ENCODE peak calls at places on chromosomes 3 and 15, in four cellular contexts. N is brain microvascular endothelial cell; T is body of pancreas; G is CD4-positive, alpha-beta T cell. Y is an unnamed sample.
A peak's percentile ranks its signal among the peaks of the same experiment; 100 is the strongest.

GRCh38 chr3:15268033-15268631 is 62.1 kb downstream of the CAPN7 start:
- DNase-seq in N (peak; percentile 82), T (peak; percentile 86), G (peak; percentile 81), Y (peak; percentile 90)

GRCh38 chr3:87298111-87298718 is 21.8 kb upstream of the POU1F1 start:
- DNase-seq in N (no peak), T (no peak), G (no peak), Y (no peak)

GRCh38 chr3:97892852-97893251 is 71.0 kb downstream of the CRYBG3 start:
- DNase-seq in N (no peak), T (no peak), G (no peak), Y (no peak)

GRCh38 chr3:129592362-129593150 is 13.9 kb downstream of the PLXND1 start:
- DNase-seq in N (no peak), T (no peak), G (no peak), Y (peak; percentile 82)

GRCh38 chr3:126351086-126351770 is 6.0 kb downstream of the KLF15 start:
- DNase-seq in N (no peak), T (peak; percentile 15), G (no peak), Y (peak; percentile 63)

GRCh38 chr15:37084602-37085001 is 15.7 kb downstream of the MEIS2 start:
- DNase-seq in N (no peak), T (no peak), G (no peak), Y (no peak)

GRCh38 chr3:42491876-42492507 is 10.5 kb upstream of the VIPR1 start:
- DNase-seq in N (no peak), T (no peak), G (no peak), Y (no peak)

GRCh38 chr3:60660026-60660425 is 591.2 kb downstream of the FHIT start:
- DNase-seq in N (no peak), T (no peak), G (no peak), Y (no peak)

GRCh38 chr15:79539426-79539825 is 107.3 kb downstream of the MINAR1 start:
- DNase-seq in N (no peak), T (no peak), G (no peak), Y (no peak)

GRCh38 chr15:75834011-75834410 is 9.2 kb upstream of the UBE2Q2 start:
- DNase-seq in N (no peak), T (no peak), G (no peak), Y (no peak)

GRCh38 chr3:186670148-186670547 is 4.3 kb downstream of the HRG start:
- DNase-seq in N (no peak), T (no peak), G (no peak), Y (no peak)

GRCh38 chr3:194277547-194278091 is 73.5 kb downstream of the CPN2 start:
- DNase-seq in N (no peak), T (no peak), G (no peak), Y (peak; percentile 58)

GRCh38 chr3:66413151-66413751 is 87.6 kb downstream of the LRIG1 start:
- DNase-seq in N (peak; percentile 82), T (no peak), G (no peak), Y (no peak)

GRCh38 chr3:99355465-99355864 is 282.9 kb upstream of the COL8A1 start:
- DNase-seq in N (no peak), T (no peak), G (no peak), Y (no peak)

GRCh38 chr15:70524470-70524869 is 238.9 kb downstream of the UACA start:
- DNase-seq in N (no peak), T (no peak), G (no peak), Y (no peak)

GRCh38 chr3:72336821-72337479 is 511.3 kb downstream of the SHQ1 start:
- DNase-seq in N (peak; percentile 56), T (peak; percentile 45), G (no peak), Y (peak; percentile 87)
- H3K27ac ChIP-seq in N (no peak overlapping the region), T (no peak overlapping the region), G (no peak overlapping the region), Y (no peak overlapping the region)

GRCh38 chr3:141241248-141242034 is 9.8 kb downstream of the PXYLP1 start:
- DNase-seq in N (no peak), T (no peak), G (no peak), Y (peak; percentile 82)
- H3K27ac ChIP-seq in N (no peak overlapping the region), T (no peak overlapping the region), G (no peak overlapping the region), Y (peak overlapping the region; percentile 89)

GRCh38 chr15:101126618-101127502 is 125.0 kb downstream of the CHSY1 start:
- DNase-seq in N (peak; percentile 70), T (no peak), G (no peak), Y (no peak)

GRCh38 chr15:101127503-101128076 is 124.3 kb downstream of the CHSY1 start:
- DNase-seq in N (peak; percentile 95), T (peak; percentile 25), G (peak; percentile 30), Y (peak; percentile 91)

GRCh38 chr15:101123222-101123910 is 128.5 kb downstream of the CHSY1 start:
- DNase-seq in N (peak; percentile 39), T (no peak), G (no peak), Y (no peak)

GRCh38 chr15:101122806-101123205 is 129.0 kb downstream of the CHSY1 start:
- DNase-seq in N (no peak), T (no peak), G (no peak), Y (no peak)

GRCh38 chr15:101124731-101125558 is 126.9 kb downstream of the CHSY1 start:
- DNase-seq in N (peak; percentile 95), T (no peak), G (no peak), Y (no peak)
- H3K27ac ChIP-seq in N (peak overlapping the region; percentile 97), T (no peak overlapping the region), G (no peak overlapping the region), Y (no peak overlapping the region)

DNA sequence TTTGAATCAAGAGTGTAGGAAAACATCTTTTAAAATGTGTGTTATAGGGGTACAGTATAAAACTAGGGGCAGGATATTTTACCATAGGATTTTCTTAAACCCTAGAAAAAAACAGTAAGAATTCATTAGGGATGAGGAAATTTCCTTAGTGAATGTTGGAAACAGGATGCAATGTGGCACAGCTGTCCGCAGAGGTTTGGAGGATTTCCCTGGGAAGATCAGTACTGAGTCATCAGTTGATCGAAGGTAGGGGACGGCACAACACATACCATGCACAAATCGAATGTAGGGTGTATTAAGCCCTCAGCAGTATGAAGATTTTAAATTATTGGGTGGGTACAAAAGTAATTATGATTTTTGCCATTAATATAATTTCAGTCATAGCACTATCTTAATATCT is 49.9 kb downstream of the FNDC3B start:
- DNase-seq in N (no peak), T (no peak), G (no peak), Y (no peak)
- H3K27ac ChIP-seq in N (no peak overlapping the region), T (no peak overlapping the region), G (no peak overlapping the region), Y (no peak overlapping the region)

GRCh38 chr3:62962656-62963055 is 87.4 kb upstream of the CADPS start:
- DNase-seq in N (no peak), T (no peak), G (no peak), Y (no peak)

GRCh38 chr3:62965311-62965710 is 90.1 kb upstream of the CADPS start:
- DNase-seq in N (no peak), T (no peak), G (no peak), Y (no peak)

GRCh38 chr3:62956411-62956810 is 81.2 kb upstream of the CADPS start:
- DNase-seq in N (no peak), T (no peak), G (no peak), Y (no peak)

DNA sequence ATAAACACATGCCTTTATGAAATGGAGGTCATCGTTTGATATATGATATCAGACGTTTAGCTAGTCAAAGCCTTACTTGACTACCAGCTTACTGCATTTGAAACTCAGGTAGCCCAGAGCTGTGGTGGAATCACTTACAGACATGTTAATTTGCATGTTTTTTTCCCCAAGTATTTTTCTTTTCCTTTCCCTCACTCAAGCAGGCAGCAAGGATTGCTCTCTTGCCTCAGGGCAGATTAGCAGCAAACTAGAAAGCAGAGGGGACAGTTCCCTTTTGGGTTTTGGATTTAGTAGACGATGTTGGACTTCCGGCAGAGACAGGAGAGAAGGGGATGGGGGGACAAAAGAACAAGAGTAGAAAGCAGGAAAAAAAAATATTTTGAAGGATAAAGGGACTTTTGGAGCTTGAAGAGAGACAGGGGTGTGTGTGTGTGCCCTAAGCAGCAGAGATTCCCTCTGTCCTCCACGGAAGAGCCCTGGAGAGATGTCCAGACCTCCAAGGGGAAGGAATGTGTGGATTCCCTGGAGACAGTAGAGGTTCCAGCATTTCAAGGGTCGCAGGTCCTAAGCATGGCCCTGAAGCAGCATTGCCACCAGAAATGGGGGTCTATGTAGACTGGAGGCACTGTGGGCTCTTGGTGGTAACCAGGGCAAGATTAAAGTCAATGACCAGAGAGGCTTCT is 86.8 kb upstream of the CADPS start:
- DNase-seq in N (no peak), T (no peak), G (no peak), Y (no peak)
- H3K27ac ChIP-seq in N (no peak overlapping the region), T (no peak overlapping the region), G (no peak overlapping the region), Y (no peak overlapping the region)

GRCh38 chr3:143552851-143553250 is 295.4 kb downstream of the SLC9A9 start:
- DNase-seq in N (no peak), T (no peak), G (no peak), Y (no peak)
- H3K27ac ChIP-seq in N (no peak overlapping the region), T (no peak overlapping the region), G (no peak overlapping the region), Y (no peak overlapping the region)

GRCh38 chr15:31843426-31844055 is 186.8 kb upstream of the CHRNA7 start:
- DNase-seq in N (no peak), T (no peak), G (no peak), Y (no peak)
- H3K27ac ChIP-seq in N (no peak overlapping the region), T (no peak overlapping the region), G (no peak overlapping the region), Y (no peak overlapping the region)

GRCh38 chr15:63369766-63370165 is 11.9 kb downstream of the CA12 start:
- DNase-seq in N (no peak), T (no peak), G (no peak), Y (no peak)
- H3K27ac ChIP-seq in N (no peak overlapping the region), T (no peak overlapping the region), G (no peak overlapping the region), Y (no peak overlapping the region)

GRCh38 chr3:70823622-70824021 is 511.2 kb upstream of the MDFIC2 start:
- DNase-seq in N (no peak), T (no peak), G (no peak), Y (no peak)
- H3K27ac ChIP-seq in N (no peak overlapping the region), T (no peak overlapping the region), G (no peak overlapping the region), Y (peak overlapping the region; percentile 9)